ENCODE peak calls at places on chromosome 7, in seven cellular contexts. G is fibroblast of lung; H is effector memory CD4-positive, alpha-beta T cell; P is BJ; Z is astrocyte; L is fibroblast of mammary gland; R is HAP-1. J is an unnamed sample.
A peak's percentile ranks its signal among the peaks of the same experiment; 100 is the strongest.

GRCh38 chr7:74483402-74484336 is 30.0 kb downstream of the GTF2IRD1 start:
- DNase-seq in G (peak; percentile 83), H (no peak), P (peak; percentile 33), Z (peak; percentile 78), L (peak; percentile 47), R (no peak), J (no peak)

GRCh38 chr7:55569269-55569663 is 3.0 kb downstream of the VOPP1 start:
- DNase-seq in G (no peak), H (no peak), P (no peak), Z (no peak), L (no peak), R (no peak), J (no peak)

GRCh38 chr7:99992330-99993037 is 16.7 kb upstream of the AZGP1 start:
- DNase-seq in G (no peak), H (no peak), P (no peak), Z (no peak), L (no peak), R (no peak), J (no peak)

GRCh38 chr7:561631-562393 is 42.2 kb upstream of the PDGFA start:
- DNase-seq in G (no peak), H (no peak), P (no peak), Z (no peak), L (no peak), R (no peak), J (peak; percentile 88)

GRCh38 chr7:94195813-94196212 is 191.7 kb upstream of the BET1 start:
- DNase-seq in G (no peak), H (no peak), P (no peak), Z (no peak), L (no peak), R (no peak), J (no peak)

GRCh38 chr7:5636446-5636835 is 145.0 kb downstream of the RNF216 start:
- DNase-seq in G (peak; percentile 23), H (no peak), P (no peak), Z (no peak), L (peak; percentile 22), R (no peak), J (no peak)

GRCh38 chr7:139683137-139683871 is 94.5 kb downstream of the HIPK2 start:
- DNase-seq in G (peak; percentile 90), H (no peak), P (no peak), Z (peak; percentile 85), L (peak; percentile 52), R (no peak), J (no peak)

GRCh38 chr7:36564500-36564899 is 159.8 kb downstream of the AOAH start:
- DNase-seq in G (no peak), H (no peak), P (no peak), Z (no peak), L (no peak), R (no peak), J (no peak)

GRCh38 chr7:130667593-130668257 is 823 bp downstream of the COPG2 start:
- DNase-seq in G (peak; percentile 7), H (no peak), P (no peak), Z (no peak), L (peak; percentile 7), R (no peak), J (no peak)

GRCh38 chr7:80916770-80917681 is 1.8 kb downstream of the SEMA3C start:
- DNase-seq in G (peak; percentile 92), H (no peak), P (no peak), Z (peak; percentile 91), L (peak; percentile 93), R (no peak), J (no peak)

GRCh38 chr7:104767826-104768536 is 246.0 kb upstream of the KMT2E start:
- DNase-seq in G (no peak), H (no peak), P (no peak), Z (no peak), L (no peak), R (no peak), J (no peak)

GRCh38 chr7:99340659-99341058 is 15.0 kb downstream of the ARPC1A start:
- DNase-seq in G (peak; percentile 60), H (no peak), P (no peak), Z (peak; percentile 44), L (no peak), R (no peak), J (no peak)

GRCh38 chr7:748446-748845 is 21.4 kb upstream of the PRKAR1B start:
- DNase-seq in G (no peak), H (no peak), P (no peak), Z (no peak), L (no peak), R (no peak), J (peak; percentile 2)

GRCh38 chr7:127879436-127879835 is 151.8 kb downstream of the LRRC4 start:
- DNase-seq in G (peak; percentile 41), H (no peak), P (no peak), Z (no peak), L (no peak), R (no peak), J (no peak)

GRCh38 chr7:106155027-106155426 is 42.9 kb upstream of the SYPL1 start:
- DNase-seq in G (no peak), H (no peak), P (no peak), Z (no peak), L (no peak), R (no peak), J (no peak)

GRCh38 chr7:120725376-120726039 is 132.4 kb downstream of the TSPAN12 start:
- DNase-seq in G (peak; percentile 37), H (no peak), P (no peak), Z (peak; percentile 28), L (peak; percentile 63), R (no peak), J (no peak)

GRCh38 chr7:136923111-136923510 is 54.7 kb downstream of the CHRM2 start:
- DNase-seq in G (peak; percentile 93), H (no peak), P (peak; percentile 82), Z (peak; percentile 94), L (peak; percentile 30), R (no peak), J (no peak)

GRCh38 chr7:108234981-108235450 is 104.9 kb upstream of the LAMB4 start:
- DNase-seq in G (peak; percentile 34), H (no peak), P (no peak), Z (no peak), L (no peak), R (no peak), J (no peak)

GRCh38 chr7:27191081-27191715 is 6.2 kb upstream of the HOXA11 start:
- DNase-seq in G (no peak), H (no peak), P (no peak), Z (no peak), L (no peak), R (peak; percentile 10), J (no peak)

GRCh38 chr7:27191716-27192545 is 6.9 kb upstream of the HOXA11 start:
- DNase-seq in G (no peak), H (no peak), P (no peak), Z (no peak), L (no peak), R (peak; percentile 12), J (no peak)

GRCh38 chr7:27194002-27194352 is 5.9 kb downstream of the HOXA13 start:
- DNase-seq in G (no peak), H (no peak), P (no peak), Z (no peak), L (no peak), R (no peak), J (no peak)

GRCh38 chr7:27193335-27194001 is 6.4 kb downstream of the HOXA13 start:
- DNase-seq in G (no peak), H (no peak), P (no peak), Z (no peak), L (no peak), R (peak; percentile 72), J (no peak)

DNA sequence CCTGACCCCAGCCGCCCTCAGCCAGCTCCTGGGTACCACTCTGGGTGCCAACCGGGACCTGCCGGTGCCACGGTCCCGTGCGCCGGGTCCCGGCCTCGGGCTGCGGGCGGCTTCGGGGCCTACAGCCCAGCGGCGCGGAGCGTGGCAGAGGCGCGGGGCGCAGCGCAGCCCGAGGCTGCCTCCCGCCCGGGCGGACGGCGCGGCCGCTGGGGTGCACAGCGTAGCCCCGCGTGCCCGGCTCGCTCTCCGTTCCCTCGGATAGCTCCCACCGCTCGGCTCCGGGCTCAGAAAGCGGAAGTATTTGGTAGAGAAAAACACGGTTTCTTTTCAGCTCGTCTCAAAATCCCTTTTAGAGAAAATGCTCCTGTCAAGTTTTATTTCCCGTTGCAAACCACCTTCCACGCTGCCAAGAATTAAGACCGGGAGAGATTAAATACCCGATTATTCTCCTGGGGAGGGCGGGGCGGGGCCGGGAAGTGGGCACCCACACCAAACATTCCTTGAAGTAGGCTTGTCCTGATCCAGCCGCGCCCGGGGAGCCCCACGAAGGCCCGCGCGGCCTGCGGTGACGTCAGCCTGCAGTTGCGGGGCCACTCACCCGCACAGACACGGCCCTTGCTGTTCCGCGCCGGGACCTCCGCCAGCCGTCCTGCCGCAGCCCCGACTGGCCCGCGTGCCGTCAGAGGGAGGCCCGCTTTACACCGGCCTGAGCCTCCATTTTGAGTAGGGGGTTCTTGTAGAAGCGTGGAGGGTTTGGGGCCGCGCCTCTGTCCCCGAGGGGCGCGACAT is 7.2 kb downstream of the HOXA13 start:
- DNase-seq in G (no peak), H (no peak), P (no peak), Z (no peak), L (no peak), R (peak; percentile 37), J (no peak)
- H3K4me3 ChIP-seq in G (no peak overlapping the region), H (peak overlapping the region; percentile 25), P (peak overlapping the region; percentile 55), Z (no peak overlapping the region), L (peak overlapping the region; percentile 25), R (peak overlapping the region; percentile 65), J (peak overlapping the region; percentile 38)

GRCh38 chr7:149774237-149775175 is 1.1 kb upstream of the ZNF467 start:
- DNase-seq in G (no peak), H (no peak), P (no peak), Z (no peak), L (no peak), R (peak; percentile 30), J (peak; percentile 49)
- H3K4me3 ChIP-seq in G (no peak overlapping the region), H (peak overlapping the region; percentile 58), P (no peak overlapping the region), Z (no peak overlapping the region), L (no peak overlapping the region), R (no peak overlapping the region), J (peak overlapping the region; percentile 52)

GRCh38 chr7:134894928-134895327 is 91.4 kb upstream of the AGBL3 start:
- DNase-seq in G (no peak), H (no peak), P (no peak), Z (no peak), L (no peak), R (no peak), J (no peak)
- H3K4me3 ChIP-seq in G (no peak overlapping the region), H (no peak overlapping the region), P (no peak overlapping the region), Z (no peak overlapping the region), L (no peak overlapping the region), R (no peak overlapping the region), J (no peak overlapping the region)

GRCh38 chr7:96591900-96592676 is 117.6 kb downstream of the SEM1 start:
- DNase-seq in G (peak; percentile 0), H (no peak), P (no peak), Z (no peak), L (no peak), R (no peak), J (no peak)
- H3K4me3 ChIP-seq in G (no peak overlapping the region), H (no peak overlapping the region), P (no peak overlapping the region), Z (no peak overlapping the region), L (no peak overlapping the region), R (no peak overlapping the region), J (no peak overlapping the region)

GRCh38 chr7:156608176-156608478 is 32.4 kb upstream of the RNF32 start:
- DNase-seq in G (no peak), H (no peak), P (no peak), Z (no peak), L (no peak), R (no peak), J (no peak)
- H3K4me3 ChIP-seq in G (no peak overlapping the region), H (peak overlapping the region; percentile 54), P (peak overlapping the region; percentile 30), Z (peak overlapping the region; percentile 23), L (no peak overlapping the region), R (no peak overlapping the region), J (peak overlapping the region; percentile 26)

GRCh38 chr7:82722946-82723345 is 279.4 kb upstream of the CACNA2D1 start:
- DNase-seq in G (no peak), H (no peak), P (no peak), Z (no peak), L (peak; percentile 22), R (peak; percentile 40), J (no peak)
- H3K4me3 ChIP-seq in G (no peak overlapping the region), H (no peak overlapping the region), P (no peak overlapping the region), Z (no peak overlapping the region), L (no peak overlapping the region), R (no peak overlapping the region), J (no peak overlapping the region)